ENCODE peak calls at places on chromosomes 6 and 20, in eight cellular contexts. A, N, C, X, W, P, D and R are unnamed samples. For H3K4me1, the result is how much of the 10 kb centered on the place peaks cover.

GRCh38 chr6:48176909-48177308 is 65.9 kb upstream of the PTCHD4 start:
- DNase-seq in W (no peak), C (no peak), A (no peak), N (no peak), P (no peak), D (no peak), X (no peak), R (no peak)

GRCh38 chr6:43915213-43915869 is 145.3 kb downstream of the VEGFA start:
- DNase-seq in C (no peak), N (no peak), X (no peak), D (no peak), P (no peak), A (no peak), W (no peak), R (no peak)

GRCh38 chr20:21826946-21827345 is 121.5 kb downstream of the PAX1 start:
- DNase-seq in N (no peak), W (no peak), A (no peak), D (no peak), C (no peak), P (no peak), X (peak), R (no peak)

GRCh38 chr20:63454729-63455567 is 17.5 kb downstream of the KCNQ2 start:
- DNase-seq in X (no peak), P (no peak), C (no peak), A (no peak), W (no peak), N (no peak), D (no peak), R (no peak)

GRCh38 chr6:150992279-150992678 is 126.8 kb downstream of the MTHFD1L start:
- DNase-seq in D (no peak), P (no peak), X (no peak), A (no peak), C (no peak), W (no peak), N (no peak), R (no peak)

GRCh38 chr6:139109558-139109957 is 25.3 kb upstream of the HECA start:
- DNase-seq in C (no peak), X (peak), D (no peak), P (no peak), A (no peak), N (peak), W (no peak), R (peak)

GRCh38 chr20:37133952-37134351 is 38.2 kb upstream of the RBL1 start:
- DNase-seq in X (no peak), A (no peak), D (no peak), C (no peak), N (no peak), W (no peak), P (no peak), R (no peak)

GRCh38 chr6:41427642-41428401 is 92.4 kb downstream of the NCR2 start:
- DNase-seq in A (peak), N (peak), W (no peak), C (no peak), X (peak), P (peak), D (no peak), R (no peak)

GRCh38 chr20:7971536-7972285 is 31.5 kb upstream of the HAO1 start:
- DNase-seq in N (no peak), X (no peak), A (no peak), C (no peak), W (no peak), D (no peak), P (no peak), R (no peak)

GRCh38 chr20:1983311-1983710 is 10.5 kb downstream of the PDYN start:
- DNase-seq in C (no peak), W (peak), P (no peak), X (no peak), A (no peak), D (no peak), N (no peak), R (no peak)

GRCh38 chr6:152295346-152295745 is 341.8 kb downstream of the SYNE1 start:
- DNase-seq in D (no peak), C (no peak), W (no peak), A (no peak), N (no peak), P (no peak), X (no peak), R (no peak)

GRCh38 chr20:19317240-19318069 is 105.0 kb downstream of the SLC24A3 start:
- DNase-seq in D (no peak), W (no peak), X (no peak), N (no peak), A (no peak), C (no peak), P (no peak), R (no peak)

GRCh38 chr20:23655551-23656211 is 17.9 kb upstream of the CST3 start:
- DNase-seq in W (no peak), X (no peak), C (no peak), A (peak), N (no peak), D (no peak), P (peak), R (no peak)

GRCh38 chr6:30443657-30444450 is 45.5 kb upstream of the HLA-E start:
- DNase-seq in X (no peak), C (no peak), A (no peak), D (peak), P (peak), W (no peak), N (no peak), R (no peak)

GRCh38 chr20:23260181-23260840 is 90.3 kb upstream of the NXT1 start:
- DNase-seq in A (no peak), D (no peak), W (no peak), C (no peak), P (no peak), X (no peak), N (no peak), R (no peak)

GRCh38 chr6:26594730-26595632 is 1.8 kb upstream of the ABT1 start:
- DNase-seq in N (peak), W (no peak), P (no peak), A (no peak), C (no peak), X (peak), D (no peak), R (no peak)

GRCh38 chr6:28522594-28523557 is 2.8 kb upstream of the GPX5 start:
- DNase-seq in P (no peak), C (no peak), A (no peak), W (no peak), D (no peak), N (no peak), X (no peak), R (no peak)

GRCh38 chr20:32965581-32966373 is 38.5 kb downstream of the SUN5 start:
- DNase-seq in W (peak), P (no peak), N (no peak), C (no peak), A (no peak), D (peak), X (no peak), R (no peak)

GRCh38 chr6:170047813-170048212 is 243.1 kb downstream of the DLL1 start:
- DNase-seq in A (peak), P (no peak), W (peak), C (no peak), D (no peak), X (no peak), N (no peak), R (no peak)

GRCh38 chr6:136889271-136890193 is 32.6 kb upstream of the SLC35D3 start:
- DNase-seq in A (no peak), D (no peak), C (no peak), N (peak), P (no peak), X (peak), W (no peak), R (no peak)

GRCh38 chr6:118993358-118993757 is 58.4 kb upstream of the MCM9 start:
- DNase-seq in A (no peak), D (no peak), P (no peak), X (no peak), W (no peak), C (no peak), N (no peak), R (no peak)

GRCh38 chr6:39104528-39104927 is 10.5 kb downstream of the SAYSD1 start:
- DNase-seq in D (no peak), X (no peak), N (no peak), P (no peak), C (no peak), W (no peak), A (peak), R (no peak)

GRCh38 chr20:43187476-43188233 is 2.1 kb downstream of the PTPRT start:
- DNase-seq in W (peak), D (peak), P (peak), A (peak), X (peak), N (peak), C (no peak), R (peak)

GRCh38 chr6:6734463-6735455 is 146.2 kb downstream of the LY86 start:
- DNase-seq in A (no peak), C (no peak), N (no peak), P (no peak), W (peak), D (no peak), X (no peak), R (no peak)

GRCh38 chr20:17676942-17677341 is 5.1 kb downstream of the RRBP1 start:
- DNase-seq in D (no peak), C (no peak), N (no peak), A (no peak), W (peak), P (no peak), X (peak), R (no peak)

GRCh38 chr6:50128420-50129005 is 78.8 kb upstream of the DEFB112 start:
- DNase-seq in C (no peak), P (no peak), N (peak), X (peak), A (no peak), D (no peak), W (no peak), R (no peak)

GRCh38 chr20:51404297-51405060 is 138.0 kb downstream of the NFATC2 start:
- DNase-seq in C (no peak), N (no peak), P (no peak), W (no peak), X (no peak), D (no peak), A (peak), R (no peak)

GRCh38 chr20:64193058-64193457 is 28.8 kb downstream of the MYT1 start:
- DNase-seq in W (no peak), P (no peak), A (no peak), X (no peak), D (no peak), N (no peak), C (no peak), R (no peak)

GRCh38 chr6:157715766-157716171 is 107.3 kb upstream of the SNX9 start:
- DNase-seq in C (peak), W (peak), D (no peak), A (no peak), N (no peak), X (no peak), P (peak), R (no peak)

GRCh38 chr6:131807321-131807643 is 538 bp upstream of the ENPP1 start:
- DNase-seq in W (no peak), P (no peak), N (no peak), C (no peak), D (no peak), X (no peak), A (no peak), R (no peak)

GRCh38 chr6:70479236-70479635 is 65.9 kb downstream of the FAM135A start:
- DNase-seq in X (no peak), W (no peak), C (no peak), D (no peak), A (no peak), N (no peak), P (no peak), R (no peak)

GRCh38 chr20:54502179-54502578 is 26.8 kb downstream of the DOK5 start:
- DNase-seq in X (no peak), W (no peak), A (no peak), P (no peak), N (no peak), D (no peak), C (no peak), R (no peak)

GRCh38 chr20:37316116-37316774 is 26.8 kb downstream of the MANBAL start:
- DNase-seq in D (no peak), C (no peak), X (no peak), P (no peak), A (peak), N (no peak), W (no peak), R (no peak)

GRCh38 chr6:45420083-45420908 is 42.6 kb upstream of the SUPT3H start:
- DNase-seq in A (peak), W (no peak), P (no peak), C (no peak), X (no peak), D (no peak), N (no peak), R (no peak)

GRCh38 chr6:2947424-2947823 is 23.9 kb downstream of the SERPINB6 start:
- DNase-seq in D (peak), P (no peak), X (no peak), A (no peak), C (peak), W (no peak), N (no peak), R (no peak)

GRCh38 chr6:2950713-2951112 is 20.7 kb downstream of the SERPINB6 start:
- DNase-seq in C (no peak), A (no peak), N (no peak), X (no peak), W (peak), P (no peak), D (no peak), R (no peak)

GRCh38 chr6:2949536-2950083 is 21.8 kb downstream of the SERPINB6 start:
- DNase-seq in X (no peak), C (no peak), W (peak), N (no peak), D (peak), P (no peak), A (no peak), R (no peak)

GRCh38 chr6:2949121-2949520 is 22.2 kb downstream of the SERPINB6 start:
- DNase-seq in A (no peak), D (peak), C (no peak), W (no peak), P (no peak), N (no peak), X (no peak), R (no peak)

DNA sequence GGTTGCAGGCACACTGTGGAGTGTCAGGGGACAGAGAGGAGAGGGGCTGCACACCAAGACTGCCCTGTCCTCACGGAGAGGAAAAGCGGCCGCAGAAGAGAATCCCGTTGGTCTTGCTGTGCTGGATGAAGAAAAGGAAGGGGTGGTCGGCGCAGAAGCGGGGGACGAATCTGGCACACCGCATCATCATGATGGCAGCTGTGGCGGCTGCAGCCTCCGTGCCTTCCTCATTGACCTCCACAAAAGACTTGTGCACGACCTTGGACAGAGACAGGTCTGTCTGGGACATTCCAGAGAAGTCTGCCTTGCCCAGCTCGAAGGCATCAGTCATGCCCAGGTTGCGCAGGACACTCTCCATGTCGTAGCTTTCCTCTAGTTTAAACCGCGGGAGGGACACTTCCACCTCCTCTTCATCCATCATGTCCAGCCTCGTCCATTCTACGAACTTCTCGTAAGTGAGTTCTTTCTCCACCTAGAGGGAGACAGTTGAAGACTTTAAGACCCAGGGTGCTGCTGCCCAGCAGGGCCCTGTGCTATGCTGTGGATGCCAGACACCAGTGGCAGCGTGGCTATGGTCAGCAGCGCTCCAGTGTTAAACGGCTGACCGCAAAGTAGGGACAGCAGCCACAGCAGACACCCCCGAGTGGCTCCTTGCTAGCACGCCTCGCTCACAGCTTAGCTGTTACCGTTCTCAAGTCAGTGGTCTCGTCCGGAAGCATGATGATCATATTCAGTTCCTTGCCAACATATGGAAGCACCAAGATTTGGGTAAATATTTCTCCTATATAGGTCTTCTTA is 22.9 kb downstream of the SERPINB6 start:
- DNase-seq in D (peak), X (no peak), A (no peak), P (no peak), C (no peak), W (peak), N (no peak), R (no peak)
- H3K4me1 ChIP-seq in D (under half), X (under half), A (under half), P (under half), C (under half), W (under half), N (under half), R (under half)

GRCh38 chr6:32603888-32604287 is 14.2 kb upstream of the HLA-DRB1 start:
- DNase-seq in A (no peak), P (no peak), N (no peak), W (no peak), D (no peak), X (no peak), C (no peak), R (no peak)
- H3K27ac ChIP-seq in A (no peak), P (no peak), N (no peak), W (no peak), D (no peak), X (no peak), C (peak), R (no peak)

DNA sequence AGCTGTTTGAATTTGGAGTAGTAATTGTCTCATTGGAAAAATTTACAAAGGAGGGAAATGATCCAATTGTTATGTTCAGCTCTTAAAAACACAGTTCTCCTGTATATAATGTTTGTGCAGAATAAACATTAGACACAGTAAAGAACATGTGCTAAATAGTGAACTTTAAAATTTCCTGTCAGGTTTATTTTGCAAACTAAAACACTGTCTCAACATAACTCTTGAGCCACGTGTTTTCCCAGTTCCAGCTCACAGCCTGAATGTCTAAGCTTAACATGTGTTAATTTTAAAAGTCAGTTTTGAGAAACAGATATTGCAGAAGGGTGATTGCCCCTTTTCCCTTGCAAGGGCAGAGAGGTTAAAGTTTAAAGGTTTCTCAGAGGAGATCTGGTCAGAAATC is 20.6 kb downstream of the EPHA7 start:
- DNase-seq in N (no peak), C (no peak), P (no peak), W (no peak), A (no peak), D (no peak), X (no peak), R (no peak)
- H3K4me1 ChIP-seq in N (under half), C (under half), P (under half), W (under half), A (under half), D (under half), X (under half), R (under half)

GRCh38 chr20:57698191-57698866 is 11.5 kb downstream of the PMEPA1 start:
- DNase-seq in N (peak), X (peak), P (no peak), A (no peak), W (peak), D (peak), C (no peak), R (no peak)
- H3K27ac ChIP-seq in N (peak), X (no peak), P (no peak), A (no peak), W (peak), D (peak), C (no peak), R (no peak)

GRCh38 chr6:167226791-167227190 is 64.3 kb upstream of the UNC93A start:
- DNase-seq in P (no peak), A (no peak), D (no peak), N (no peak), X (no peak), C (no peak), W (no peak), R (no peak)

GRCh38 chr6:167229586-167229985 is 61.5 kb upstream of the UNC93A start:
- DNase-seq in N (no peak), W (no peak), P (no peak), C (no peak), X (no peak), D (no peak), A (no peak), R (no peak)

GRCh38 chr6:167221408-167222201 is 63.8 kb upstream of the GPR31 start:
- DNase-seq in X (no peak), D (no peak), P (no peak), A (no peak), C (no peak), W (no peak), N (no peak), R (no peak)

GRCh38 chr6:167227984-167228383 is 63.1 kb upstream of the UNC93A start:
- DNase-seq in W (no peak), N (no peak), C (no peak), A (no peak), P (no peak), X (no peak), D (no peak), R (no peak)

GRCh38 chr6:167225903-167226508 is 65.1 kb upstream of the UNC93A start:
- DNase-seq in P (no peak), W (no peak), D (no peak), A (no peak), X (no peak), N (no peak), C (no peak), R (no peak)
- H3K4me1 ChIP-seq in P (under half), W (under half), D (under half), A (under half), X (half or more), N (under half), C (under half), R (under half)

GRCh38 chr6:163945813-163946212 is 531.3 kb downstream of the QKI start:
- DNase-seq in X (no peak), D (no peak), W (no peak), P (no peak), C (no peak), N (no peak), A (no peak), R (no peak)

GRCh38 chr6:163944897-163945296 is 530.4 kb downstream of the QKI start:
- DNase-seq in P (peak), X (no peak), W (no peak), A (no peak), N (no peak), D (no peak), C (no peak), R (no peak)

GRCh38 chr6:163941471-163941980 is 527.0 kb downstream of the QKI start:
- DNase-seq in P (peak), A (no peak), X (no peak), C (no peak), N (no peak), D (no peak), W (no peak), R (no peak)

GRCh38 chr6:163942790-163943189 is 528.3 kb downstream of the QKI start:
- DNase-seq in A (no peak), X (no peak), C (no peak), W (no peak), P (no peak), N (no peak), D (no peak), R (no peak)

DNA sequence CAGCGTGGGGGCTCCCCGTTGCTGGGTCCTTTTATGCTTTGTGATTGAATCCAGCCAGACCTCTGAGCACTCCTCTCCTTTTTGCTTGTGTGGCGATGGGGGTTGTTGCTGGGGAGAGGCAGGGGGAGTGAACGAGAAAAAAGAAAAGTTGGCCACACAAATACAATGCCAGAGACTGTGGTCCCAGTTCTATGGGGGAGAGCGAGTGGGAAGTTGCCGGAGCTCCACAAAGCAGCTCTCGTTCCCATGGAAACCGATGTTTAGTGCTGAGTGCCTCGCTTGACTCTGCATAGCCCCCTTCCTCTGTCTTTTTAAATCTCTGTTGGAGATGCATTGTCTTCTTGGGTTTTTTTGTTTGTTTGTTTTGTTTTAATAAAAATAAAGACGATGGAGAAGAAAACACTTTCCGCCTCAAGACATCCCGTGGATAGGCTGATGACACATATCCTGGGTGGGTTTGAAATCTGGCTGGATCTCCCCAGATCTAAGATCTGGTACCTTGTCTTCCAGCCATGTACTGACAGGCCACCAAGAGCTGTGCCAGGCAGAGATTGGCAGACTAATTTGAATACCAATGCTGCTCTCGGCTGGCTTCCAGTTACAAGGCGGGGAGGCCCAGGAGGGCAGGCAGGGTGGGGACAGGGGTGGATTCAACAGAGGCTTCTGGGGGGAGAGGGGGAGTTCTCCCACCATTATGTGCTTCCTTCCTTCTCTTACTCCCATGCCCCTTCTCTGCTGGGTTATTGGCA is 529.3 kb downstream of the QKI start:
- DNase-seq in X (no peak), C (no peak), D (peak), A (no peak), W (no peak), P (no peak), N (no peak), R (peak)
- H3K27ac ChIP-seq in X (no peak), C (peak), D (peak), A (no peak), W (no peak), P (peak), N (no peak), R (no peak)